ENCODE peak calls at places on chromosomes 11 and 22, in nine cellular contexts. H is breast epithelium, X is HCT116, E is body of pancreas, L is transverse colon, F is thyroid gland, K is MM.1S, U is neuronal stem cell, R is lung. S is an unnamed sample. For H3K36me3, the result is how much of the 10 kb centered on the place peaks cover.

GRCh38 chr11:69641681-69642548 is 959 bp downstream of the CCND1 start:
- DNase-seq in F (no peak), K (no peak), X (no peak), R (no peak), L (no peak), U (no peak), H (no peak), E (no peak), S (no peak)

GRCh38 chr11:76606102-76606793 is 64.3 kb downstream of the LRRC32 start:
- DNase-seq in H (peak), U (no peak), K (no peak), X (no peak), L (no peak), R (no peak), E (no peak), F (no peak), S (no peak)

GRCh38 chr11:17613983-17614382 is 66.9 kb downstream of the OTOG start:
- DNase-seq in K (no peak), H (no peak), L (no peak), U (no peak), E (no peak), X (no peak), R (no peak), F (no peak), S (no peak)

GRCh38 chr11:6268811-6269210 is 9.2 kb downstream of the CCKBR start:
- DNase-seq in L (no peak), F (no peak), R (no peak), K (no peak), H (no peak), E (no peak), U (no peak), X (no peak), S (no peak)

GRCh38 chr11:112584674-112585073 is 324.0 kb upstream of the PLET1 start:
- DNase-seq in H (no peak), K (peak), F (no peak), R (no peak), L (no peak), E (no peak), U (no peak), X (no peak), S (no peak)

GRCh38 chr22:26751217-26751616 is 93.8 kb downstream of the MIAT start:
- DNase-seq in K (no peak), H (no peak), F (peak), R (no peak), U (peak), E (no peak), L (no peak), X (no peak), S (no peak)

GRCh38 chr11:66323684-66324083 is 6.8 kb upstream of the CD248 start:
- DNase-seq in R (no peak), H (no peak), K (no peak), F (no peak), L (no peak), U (no peak), E (no peak), X (no peak), S (no peak)

GRCh38 chr11:11787305-11788066 is 54.3 kb upstream of the USP47 start:
- DNase-seq in L (peak), E (peak), F (peak), U (peak), R (peak), H (peak), X (peak), K (peak), S (peak)

GRCh38 chr11:16505481-16505880 is 149.1 kb upstream of the SOX6 start:
- DNase-seq in L (no peak), U (no peak), R (no peak), E (no peak), X (no peak), F (no peak), H (no peak), K (no peak), S (no peak)

GRCh38 chr22:43088979-43089717 is at the start of gene TTLL1:
- DNase-seq in U (peak), R (peak), L (peak), F (peak), H (peak), E (peak), X (peak), K (peak), S (peak)

GRCh38 chr22:44330727-44331660 is 18.2 kb upstream of the SHISAL1 start:
- DNase-seq in X (no peak), L (no peak), R (no peak), K (no peak), F (no peak), U (no peak), H (no peak), E (no peak), S (no peak)

GRCh38 chr11:116742104-116742503 is 30.7 kb downstream of the BUD13 start:
- DNase-seq in K (no peak), E (no peak), R (no peak), H (no peak), X (no peak), U (no peak), F (no peak), L (no peak), S (no peak)

GRCh38 chr11:1701041-1701807 is 4.2 kb downstream of the KRTAP5-6 start:
- DNase-seq in L (no peak), U (peak), R (no peak), K (no peak), X (no peak), H (no peak), E (no peak), F (no peak), S (peak)

GRCh38 chr11:45142241-45142885 is 4.1 kb upstream of the PRDM11 start:
- DNase-seq in K (no peak), E (no peak), X (no peak), L (no peak), U (no peak), R (no peak), F (no peak), H (no peak), S (no peak)

GRCh38 chr11:99020324-99021225 is at the start of gene CNTN5:
- DNase-seq in X (no peak), E (peak), K (peak), R (peak), H (no peak), F (peak), U (peak), L (peak), S (peak)

GRCh38 chr11:2319791-2320481 is 18.1 kb downstream of the TSPAN32 start:
- DNase-seq in R (no peak), X (no peak), H (no peak), U (no peak), K (no peak), L (no peak), E (no peak), F (no peak), S (peak)

GRCh38 chr11:42319926-42320325 is 860.5 kb upstream of the LRRC4C start:
- DNase-seq in F (no peak), H (no peak), R (no peak), K (no peak), E (no peak), X (no peak), U (no peak), L (no peak), S (no peak)

GRCh38 chr11:1310315-1310687 is 869 bp upstream of the TOLLIP start:
- DNase-seq in L (peak), K (peak), F (no peak), E (no peak), X (no peak), H (no peak), U (no peak), R (no peak), S (peak)

GRCh38 chr11:117045196-117045595 is 53.0 kb downstream of the SIK3 start:
- DNase-seq in R (no peak), L (peak), F (no peak), U (no peak), K (no peak), H (no peak), X (no peak), E (peak), S (no peak)

GRCh38 chr22:17891427-17892167 is 117.3 kb upstream of the BID start:
- DNase-seq in E (peak), U (no peak), L (peak), X (no peak), H (no peak), F (peak), K (no peak), R (no peak), S (peak)

GRCh38 chr22:17888855-17889254 is 114.6 kb upstream of the BID start:
- DNase-seq in F (no peak), K (no peak), X (no peak), E (no peak), R (no peak), H (no peak), U (no peak), L (no peak), S (no peak)

GRCh38 chr22:17890245-17890671 is 116.0 kb upstream of the BID start:
- DNase-seq in E (no peak), R (no peak), X (no peak), U (no peak), K (no peak), F (no peak), L (peak), H (no peak), S (no peak)

GRCh38 chr22:17888439-17888838 is 114.2 kb upstream of the BID start:
- DNase-seq in K (no peak), H (no peak), E (no peak), F (no peak), U (no peak), R (no peak), L (no peak), X (no peak), S (no peak)

DNA sequence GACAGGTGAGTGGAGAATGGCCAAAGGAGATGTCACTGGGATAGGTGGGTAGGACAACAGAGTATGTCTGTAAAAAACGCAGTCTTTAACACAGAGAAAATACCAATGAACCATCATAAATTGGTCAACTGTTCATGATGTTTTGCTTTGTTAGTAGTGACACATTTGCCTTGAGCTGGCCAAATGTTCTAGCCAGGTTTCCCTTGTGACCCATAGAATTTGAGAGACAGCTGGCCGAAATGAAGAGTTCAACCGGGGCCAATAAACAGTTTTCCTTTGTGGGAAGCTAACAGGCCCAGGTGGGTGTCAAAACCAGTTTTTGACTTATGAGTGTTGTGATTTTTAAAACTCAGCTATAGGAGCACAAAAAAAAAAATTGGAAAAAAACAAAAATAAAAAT is 116.6 kb upstream of the BID start:
- DNase-seq in U (no peak), K (no peak), X (no peak), R (no peak), F (no peak), E (no peak), L (no peak), H (no peak), S (no peak)
- H3K36me3 ChIP-seq in U (under half), K (under half), X (under half), R (under half), F (under half), E (under half), L (under half), H (under half), S (under half)

GRCh38 chr11:47426062-47426956 is at the start of gene PSMC3:
- DNase-seq in K (peak), R (peak), L (peak), X (peak), F (peak), H (peak), E (peak), U (peak), S (peak)

GRCh38 chr11:47431356-47432083 is 5.3 kb upstream of the PSMC3 start:
- DNase-seq in H (no peak), R (no peak), L (no peak), K (no peak), E (no peak), U (no peak), F (no peak), X (no peak), S (no peak)

GRCh38 chr11:47430524-47430923 is 4.3 kb upstream of the PSMC3 start:
- DNase-seq in X (no peak), K (no peak), L (no peak), H (no peak), E (no peak), U (no peak), R (no peak), F (no peak), S (no peak)

DNA sequence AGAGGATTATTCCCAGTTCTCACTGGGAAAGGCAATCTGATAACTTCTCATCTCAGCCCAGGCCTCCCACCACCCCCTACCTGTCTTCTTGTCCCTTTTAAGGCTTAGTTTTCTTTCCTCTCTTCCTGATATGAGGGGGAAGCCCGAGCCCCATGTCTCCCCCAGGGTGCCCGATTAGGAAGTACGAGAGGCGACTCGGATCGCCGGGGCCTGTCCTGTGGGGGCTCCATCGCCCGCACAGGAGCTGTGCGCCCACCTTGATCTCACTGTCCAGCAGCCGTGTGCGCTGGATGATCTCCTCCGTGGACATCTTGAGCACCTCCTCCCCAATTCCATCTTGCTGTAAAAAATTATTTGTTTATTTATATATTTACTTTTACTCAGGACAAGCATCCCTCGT is 628 bp downstream of the PSMC3 start:
- DNase-seq in F (no peak), R (no peak), H (no peak), L (no peak), U (no peak), X (no peak), K (no peak), E (no peak), S (no peak)
- H3K27ac ChIP-seq in F (peak), R (peak), H (peak), L (peak), U (no peak), X (peak), K (peak), E (peak), S (peak)

GRCh38 chr22:27801197-27801615 is 350 bp downstream of the MN1 start:
- DNase-seq in E (peak), L (peak), K (no peak), U (peak), F (no peak), X (no peak), R (no peak), H (no peak), S (no peak)

GRCh38 chr22:27798526-27799333 is 2.8 kb downstream of the MN1 start:
- DNase-seq in U (no peak), H (no peak), E (no peak), X (no peak), R (no peak), L (no peak), F (no peak), K (no peak), S (no peak)

GRCh38 chr22:27800250-27801131 is 1.1 kb downstream of the MN1 start:
- DNase-seq in X (no peak), H (no peak), F (no peak), K (no peak), U (peak), E (no peak), R (no peak), L (no peak), S (no peak)

GRCh38 chr22:27797793-27798525 is 3.6 kb downstream of the MN1 start:
- DNase-seq in R (no peak), F (no peak), H (no peak), X (no peak), E (no peak), U (no peak), L (no peak), K (no peak), S (no peak)

GRCh38 chr22:27799334-27800249 is 2.0 kb downstream of the MN1 start:
- DNase-seq in R (no peak), U (no peak), E (peak), L (no peak), F (peak), X (no peak), K (no peak), H (no peak), S (no peak)
- H3K4me3 ChIP-seq in R (peak), U (peak), E (no peak), L (peak), F (no peak), X (no peak), K (no peak), H (peak), S (peak)

GRCh38 chr11:46161201-46161600 is 39.9 kb upstream of the PHF21A start:
- DNase-seq in E (no peak), X (no peak), H (no peak), F (no peak), U (no peak), K (no peak), R (no peak), L (no peak), S (no peak)

GRCh38 chr11:46160100-46160499 is 38.8 kb upstream of the PHF21A start:
- DNase-seq in U (no peak), F (no peak), X (no peak), L (no peak), K (no peak), E (peak), R (no peak), H (no peak), S (no peak)

GRCh38 chr11:46162700-46163099 is 41.4 kb upstream of the PHF21A start:
- DNase-seq in F (no peak), R (no peak), E (no peak), L (no peak), H (no peak), U (no peak), K (no peak), X (no peak), S (no peak)

GRCh38 chr11:46159694-46160093 is 38.4 kb upstream of the PHF21A start:
- DNase-seq in U (no peak), X (no peak), L (peak), E (no peak), K (no peak), R (no peak), H (no peak), F (no peak), S (no peak)
- H3K36me3 ChIP-seq in U (under half), X (under half), L (under half), E (under half), K (under half), R (under half), H (under half), F (under half), S (under half)

DNA sequence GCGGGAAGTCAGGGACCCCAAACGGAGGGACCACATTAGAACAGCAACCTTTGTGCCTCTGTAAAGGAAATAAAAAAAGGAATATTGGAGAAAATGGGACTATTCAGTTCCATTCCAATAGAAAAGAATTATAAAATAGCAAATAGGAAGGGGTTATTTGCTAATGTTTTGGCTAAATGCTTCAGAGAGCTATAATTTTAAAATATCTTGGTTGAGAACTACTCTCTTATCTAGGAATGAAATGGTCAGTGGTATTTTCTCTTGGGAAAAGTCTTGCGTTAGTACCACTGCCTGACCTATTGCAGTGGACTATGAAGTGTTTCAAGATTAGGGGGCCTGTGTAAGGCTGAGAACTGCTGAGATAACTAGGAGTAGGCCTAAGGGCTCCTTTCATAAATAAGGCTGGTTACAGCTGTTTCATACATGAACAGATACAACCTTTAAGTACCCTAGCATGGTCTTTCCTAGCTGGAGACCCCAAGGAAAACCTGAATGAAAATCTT is 6.9 kb upstream of the WEE1 start:
- DNase-seq in X (no peak), H (no peak), F (no peak), L (no peak), E (no peak), K (no peak), U (no peak), R (no peak), S (no peak)
- H3K27ac ChIP-seq in X (peak), H (peak), F (peak), L (peak), E (peak), K (peak), U (peak), R (peak), S (peak)

GRCh38 chr11:119382101-119382500 is 611 bp upstream of the USP2 start:
- DNase-seq in R (no peak), L (no peak), K (no peak), U (no peak), E (no peak), F (no peak), X (no peak), H (peak), S (no peak)
- H3K4me3 ChIP-seq in R (no peak), L (peak), K (peak), U (peak), E (no peak), F (no peak), X (peak), H (peak), S (peak)

DNA sequence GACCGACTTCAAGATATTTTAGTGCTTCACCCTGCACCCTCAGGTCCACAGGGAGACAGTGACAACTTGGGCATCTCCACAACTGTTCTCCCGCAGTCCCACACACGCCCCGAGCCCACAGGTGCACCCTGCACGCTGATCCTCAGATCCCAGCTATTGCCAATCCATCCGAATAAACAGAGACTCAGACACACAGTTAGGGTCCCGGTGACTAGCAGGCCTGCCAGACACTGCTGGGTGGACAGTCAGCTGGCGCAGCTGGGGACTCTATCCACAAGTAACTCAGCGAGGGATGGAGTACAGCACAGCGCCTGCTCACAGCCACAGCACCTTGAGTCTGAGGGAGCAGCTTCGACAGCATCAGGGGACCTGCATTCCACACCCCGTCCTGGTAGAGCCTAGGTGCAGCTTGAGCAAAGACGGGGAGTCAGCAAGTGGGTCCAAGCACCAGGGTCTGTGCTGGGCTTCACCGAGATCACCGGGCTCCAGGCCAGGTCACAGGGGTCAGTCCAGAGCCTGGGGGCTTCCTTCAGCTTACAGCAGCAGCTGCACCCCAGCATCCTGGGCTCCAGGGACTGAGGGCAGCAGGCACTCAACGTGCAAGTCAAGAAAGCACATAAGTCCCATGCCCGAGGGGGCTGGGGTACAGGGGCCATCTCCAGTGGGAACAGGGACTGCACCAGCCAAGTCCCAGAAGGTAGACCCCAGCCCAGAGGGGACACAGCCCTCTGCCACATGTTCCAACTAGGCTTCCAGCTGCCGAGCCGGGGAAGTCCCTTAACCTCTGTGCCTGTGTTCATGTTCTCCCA is 7.6 kb downstream of the RPL3 start:
- DNase-seq in X (no peak), L (no peak), K (no peak), F (no peak), E (no peak), H (no peak), U (no peak), R (no peak), S (no peak)
- H3K36me3 ChIP-seq in X (half or more), L (under half), K (under half), F (half or more), E (under half), H (under half), U (half or more), R (under half), S (half or more)

S was measured in Peyer's patch.